ENCODE peak calls at places on chromosome 22, in nine cellular contexts. T is breast epithelium; N is fibroblast of mammary gland; Y is CD8-positive, alpha-beta T cell; W is endothelial cell of umbilical vein; C is prostate gland; M is left ventricle myocardium inferior; X is choroid plexus epithelial cell; G is tibial artery. L is an unnamed sample.

GRCh38 chr22:44526431-44527115 is 28.5 kb upstream of the RTL6 start:
- DNase-seq in T (peak; percentile 47), N (no peak), Y (peak; percentile 27), W (no peak), C (no peak), M (no peak), X (no peak), G (no peak), L (no peak)

GRCh38 chr22:19959043-19959586 is 17.5 kb upstream of the TXNRD2 start:
- DNase-seq in T (peak; percentile 76), N (peak; percentile 66), Y (no peak), W (peak; percentile 79), C (peak; percentile 73), M (peak; percentile 83), X (peak; percentile 70), G (peak; percentile 76), L (peak; percentile 61)

GRCh38 chr22:46574993-46575914 is 37.8 kb upstream of the CELSR1 start:
- DNase-seq in T (peak; percentile 80), N (no peak), Y (no peak), W (peak; percentile 64), C (no peak), M (peak; percentile 56), X (no peak), G (no peak), L (peak; percentile 23)

GRCh38 chr22:20062766-20063083 is 17.3 kb upstream of the DGCR8 start:
- DNase-seq in T (no peak), N (peak; percentile 80), Y (no peak), W (no peak), C (no peak), M (no peak), X (peak; percentile 30), G (no peak), L (peak; percentile 91)

GRCh38 chr22:31102441-31103081 is 4.8 kb downstream of the SELENOM start:
- DNase-seq in T (peak; percentile 72), N (peak; percentile 96), Y (no peak), W (peak; percentile 60), C (no peak), M (peak; percentile 72), X (peak; percentile 96), G (peak; percentile 93), L (peak; percentile 67)

GRCh38 chr22:36863281-36863680 is 2.5 kb downstream of the NCF4 start:
- DNase-seq in T (no peak), N (no peak), Y (no peak), W (no peak), C (no peak), M (no peak), X (no peak), G (no peak), L (no peak)

GRCh38 chr22:24727218-24727851 is 47.2 kb downstream of the PIWIL3 start:
- DNase-seq in T (no peak), N (peak; percentile 83), Y (no peak), W (peak; percentile 98), C (peak; percentile 36), M (no peak), X (peak; percentile 96), G (no peak), L (peak; percentile 90)

GRCh38 chr22:30422481-30423295 is 2.9 kb upstream of the MTFP1 start:
- DNase-seq in T (peak; percentile 68), N (peak; percentile 98), Y (peak; percentile 52), W (peak; percentile 60), C (peak; percentile 87), M (peak; percentile 28), X (peak; percentile 95), G (peak; percentile 89), L (peak; percentile 96)

GRCh38 chr22:37784829-37785495 is 22.8 kb upstream of the GCAT start:
- DNase-seq in T (peak; percentile 72), N (no peak), Y (no peak), W (no peak), C (peak; percentile 88), M (no peak), X (no peak), G (no peak), L (peak; percentile 72)

GRCh38 chr22:29480512-29481264 is 670 bp downstream of the NEFH start:
- DNase-seq in T (no peak), N (peak; percentile 58), Y (no peak), W (peak; percentile 41), C (no peak), M (peak; percentile 16), X (peak; percentile 71), G (no peak), L (peak; percentile 14)

GRCh38 chr22:44924724-44925123 is 85.1 kb downstream of the PHF21B start:
- DNase-seq in T (no peak), N (peak; percentile 10), Y (no peak), W (no peak), C (no peak), M (no peak), X (no peak), G (no peak), L (peak; percentile 4)

GRCh38 chr22:35451602-35452001 is 51.7 kb downstream of the MCM5 start:
- DNase-seq in T (no peak), N (no peak), Y (no peak), W (no peak), C (no peak), M (no peak), X (no peak), G (no peak), L (no peak)

GRCh38 chr22:31039393-31039792 is 41.7 kb upstream of the SMTN start:
- DNase-seq in T (no peak), N (peak; percentile 68), Y (no peak), W (no peak), C (no peak), M (peak; percentile 22), X (peak; percentile 68), G (no peak), L (no peak)

GRCh38 chr22:40116496-40117200 is 61.1 kb upstream of the TNRC6B start:
- DNase-seq in T (no peak), N (no peak), Y (peak; percentile 68), W (no peak), C (no peak), M (no peak), X (no peak), G (no peak), L (no peak)

GRCh38 chr22:19571207-19571795 is 47.1 kb upstream of the CLDN5 start:
- DNase-seq in T (no peak), N (peak; percentile 45), Y (no peak), W (peak; percentile 66), C (no peak), M (no peak), X (peak; percentile 62), G (no peak), L (no peak)

GRCh38 chr22:29346659-29347058 is 31.2 kb upstream of the RASL10A start:
- DNase-seq in T (no peak), N (no peak), Y (no peak), W (no peak), C (peak; percentile 86), M (no peak), X (no peak), G (no peak), L (no peak)

GRCh38 chr22:45310331-45311032 is 748 bp downstream of the FAM118A start:
- DNase-seq in T (no peak), N (no peak), Y (no peak), W (peak; percentile 21), C (no peak), M (no peak), X (no peak), G (no peak), L (no peak)

GRCh38 chr22:24271406-24271760 is 752 bp downstream of the SPECC1L start:
- DNase-seq in T (no peak), N (peak; percentile 42), Y (no peak), W (no peak), C (no peak), M (no peak), X (peak; percentile 32), G (peak; percentile 64), L (peak; percentile 35)

GRCh38 chr22:38944653-38945052 is 12.8 kb upstream of the APOBEC3A start:
- DNase-seq in T (no peak), N (no peak), Y (no peak), W (no peak), C (no peak), M (no peak), X (no peak), G (no peak), L (no peak)
- TF ChIP-seq CTCF in T (no peak), N (no peak), Y (no peak), W (no peak), C (no peak), M (no peak), X (no peak), G (no peak), L (no peak)

DNA sequence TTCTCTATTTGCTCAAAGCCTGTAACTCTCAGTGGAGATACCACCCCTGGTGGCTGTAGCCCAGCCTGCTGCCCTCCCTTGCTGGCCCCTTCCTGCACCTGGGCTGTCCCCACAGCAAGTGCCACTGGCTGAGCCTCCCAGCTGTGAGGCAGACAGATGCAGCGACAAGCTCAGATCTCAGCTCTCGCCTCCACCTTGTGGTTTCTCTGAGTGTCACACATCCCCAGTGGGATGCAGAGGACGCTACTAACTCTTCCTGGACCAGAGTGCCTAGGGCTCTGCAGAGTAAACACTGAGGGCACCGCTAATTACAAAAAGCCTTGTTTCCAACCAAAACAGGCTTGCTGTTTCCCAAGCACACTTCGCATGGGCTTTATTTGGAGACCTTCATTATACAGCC is 8.9 kb downstream of the YPEL1 start:
- DNase-seq in T (no peak), N (no peak), Y (peak; percentile 60), W (no peak), C (no peak), M (no peak), X (peak; percentile 32), G (no peak), L (no peak)
- TF ChIP-seq CTCF in T (no peak), N (no peak), Y (peak; percentile 46), W (peak; percentile 12), C (no peak), M (no peak), X (peak; percentile 53), G (no peak), L (peak; percentile 29)

GRCh38 chr22:32695451-32695891 is 106.0 kb upstream of the TIMP3 start:
- DNase-seq in T (no peak), N (peak; percentile 98), Y (no peak), W (no peak), C (no peak), M (no peak), X (peak; percentile 89), G (no peak), L (peak; percentile 79)

GRCh38 chr22:32698926-32699619 is 102.4 kb upstream of the TIMP3 start:
- DNase-seq in T (no peak), N (no peak), Y (no peak), W (no peak), C (no peak), M (peak; percentile 78), X (no peak), G (peak; percentile 72), L (no peak)

GRCh38 chr22:32696089-32696488 is 105.4 kb upstream of the TIMP3 start:
- DNase-seq in T (no peak), N (peak; percentile 20), Y (no peak), W (no peak), C (no peak), M (no peak), X (no peak), G (no peak), L (no peak)

GRCh38 chr22:32697331-32697995 is 104.0 kb upstream of the TIMP3 start:
- DNase-seq in T (no peak), N (no peak), Y (no peak), W (no peak), C (no peak), M (no peak), X (no peak), G (no peak), L (peak; percentile 93)

GRCh38 chr22:32693102-32693501 is 108.4 kb upstream of the TIMP3 start:
- DNase-seq in T (no peak), N (no peak), Y (no peak), W (no peak), C (no peak), M (no peak), X (no peak), G (no peak), L (peak; percentile 26)
- TF ChIP-seq CTCF in T (no peak), N (no peak), Y (no peak), W (no peak), C (no peak), M (no peak), X (no peak), G (no peak), L (no peak)

GRCh38 chr22:17792289-17792688 is 18.0 kb upstream of the BID start:
- DNase-seq in T (no peak), N (no peak), Y (no peak), W (no peak), C (no peak), M (no peak), X (no peak), G (no peak), L (no peak)
- TF ChIP-seq CTCF in T (no peak), N (no peak), Y (no peak), W (no peak), C (no peak), M (no peak), X (no peak), G (no peak), L (no peak)

L was measured in bronchial epithelial cell.